ENCODE peak calls at places on chromosomes 2 and 18, in five cellular contexts. B is tibial artery, A is ovary, G is right lobe of liver, M is hepatocyte. V is an unnamed sample.

GRCh38 chr18:28176933-28177827 is at the start of gene CDH2:
- DNase-seq in B (no peak), A (peak; percentile 25), G (peak; percentile 83), M (peak; percentile 88), V (no peak)

GRCh38 chr2:177551989-177552413 is 159.4 kb downstream of the AGPS start:
- DNase-seq in B (no peak), A (peak; percentile 32), G (peak; percentile 58), M (peak; percentile 44), V (peak; percentile 54)

GRCh38 chr2:24926602-24927252 is 6.7 kb upstream of the ADCY3 start:
- DNase-seq in B (peak; percentile 84), A (peak; percentile 84), G (no peak), M (no peak), V (peak; percentile 39)

GRCh38 chr2:21404827-21405625 is 281.3 kb downstream of the TDRD15 start:
- DNase-seq in B (no peak), A (no peak), G (no peak), M (no peak), V (no peak)

GRCh38 chr2:10220516-10221391 is 82.0 kb upstream of the HPCAL1 start:
- DNase-seq in B (no peak), A (no peak), G (no peak), M (no peak), V (no peak)

GRCh38 chr2:149062531-149062930 is 24.0 kb downstream of the LYPD6B start:
- DNase-seq in B (no peak), A (no peak), G (no peak), M (no peak), V (no peak)

GRCh38 chr18:36365836-36366775 is 68.6 kb downstream of the FHOD3 start:
- DNase-seq in B (no peak), A (no peak), G (no peak), M (no peak), V (no peak)

GRCh38 chr2:206989306-206989705 is 50.0 kb downstream of the CPO start:
- DNase-seq in B (no peak), A (no peak), G (peak; percentile 36), M (peak; percentile 66), V (peak; percentile 21)

GRCh38 chr2:172639823-172640222 is 83.9 kb downstream of the PDK1 start:
- DNase-seq in B (no peak), A (no peak), G (no peak), M (no peak), V (no peak)

GRCh38 chr2:88680916-88681315 is 10.6 kb upstream of the RPIA start:
- DNase-seq in B (no peak), A (peak; percentile 28), G (no peak), M (no peak), V (no peak)

GRCh38 chr2:189821953-189822748 is 37.9 kb downstream of the PMS1 start:
- DNase-seq in B (no peak), A (no peak), G (no peak), M (peak; percentile 5), V (no peak)

GRCh38 chr18:26133652-26134051 is at the start of gene PSMA8:
- DNase-seq in B (no peak), A (peak; percentile 12), G (peak; percentile 37), M (peak; percentile 14), V (no peak)

GRCh38 chr2:133568172-133568571 is at the start of gene NCKAP5:
- DNase-seq in B (no peak), A (no peak), G (peak; percentile 43), M (peak; percentile 81), V (peak; percentile 79)

GRCh38 chr2:112020561-112020960 is 34.5 kb upstream of the TMEM87B start:
- DNase-seq in B (no peak), A (no peak), G (no peak), M (no peak), V (no peak)

GRCh38 chr18:37852464-37852863 is 286.9 kb upstream of the CELF4 start:
- DNase-seq in B (no peak), A (no peak), G (no peak), M (no peak), V (no peak)

GRCh38 chr2:234075521-234075915 is 25.0 kb downstream of the SPP2 start:
- DNase-seq in B (no peak), A (no peak), G (no peak), M (no peak), V (no peak)
- TF ChIP-seq CTCF in B (no peak), A (no peak), G (no peak), M (no peak), V (no peak)

DNA sequence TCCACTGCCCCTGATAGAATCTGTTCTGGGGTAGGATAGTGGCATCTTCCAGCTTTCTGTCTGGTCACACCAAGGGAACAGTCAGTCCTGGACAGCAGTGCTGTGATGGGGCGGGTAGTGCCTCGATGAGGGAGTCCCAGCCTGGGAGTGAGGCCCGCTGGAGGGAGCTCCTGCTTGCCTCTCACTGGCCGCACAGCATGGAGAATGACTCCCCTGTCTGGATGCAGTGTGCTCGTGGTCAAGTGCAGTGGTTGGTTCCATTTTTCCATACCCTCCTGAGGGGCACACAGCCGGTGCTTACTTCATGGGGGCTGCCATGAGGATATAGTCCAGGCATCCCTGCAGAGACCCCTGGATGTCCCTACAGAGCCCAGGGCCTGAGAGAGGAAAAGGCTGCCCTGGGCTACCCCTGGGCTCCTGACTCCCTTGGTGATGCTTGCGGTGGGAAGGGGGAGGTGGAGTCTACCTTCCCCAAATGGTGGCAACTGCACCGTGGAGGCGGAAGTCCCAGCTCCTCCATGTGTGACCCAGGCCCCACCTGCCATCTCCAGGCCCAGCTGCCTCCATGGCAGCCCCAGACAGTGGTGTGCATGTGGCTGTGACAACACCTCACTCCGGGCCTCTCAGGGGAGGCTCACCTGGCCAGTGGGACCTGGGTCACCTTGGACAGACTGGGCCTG is 212.5 kb downstream of the GLI2 start:
- DNase-seq in B (no peak), A (no peak), G (no peak), M (no peak), V (no peak)
- H3K36me3 ChIP-seq in B (no peaks in the 10 kb centered on the region), A (no peaks in the 10 kb centered on the region), G (no peaks in the 10 kb centered on the region), M (no peaks in the 10 kb centered on the region), V (no peaks in the 10 kb centered on the region)

DNA sequence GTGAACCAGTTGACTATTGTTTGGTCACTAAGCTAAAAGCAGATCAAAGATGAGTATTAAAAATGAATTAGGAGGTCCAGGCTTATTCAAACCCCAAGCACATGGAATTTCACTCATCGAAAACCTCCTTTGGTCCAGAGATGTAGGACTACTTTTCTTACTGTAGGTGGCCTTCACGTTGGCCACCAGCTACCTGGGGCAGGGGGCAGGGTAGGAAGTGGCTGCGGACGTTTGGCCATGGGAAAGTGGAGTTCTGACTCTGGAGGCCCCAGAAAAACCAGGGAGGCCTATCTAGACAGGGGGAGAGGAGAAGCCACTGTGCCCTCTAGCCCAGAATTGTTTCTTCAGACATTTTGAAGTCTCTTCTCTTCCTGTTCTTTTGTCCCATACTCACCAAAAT is 31.8 kb upstream of the CABLES1 start:
- DNase-seq in B (no peak), A (no peak), G (no peak), M (no peak), V (no peak)
- H3K27ac ChIP-seq in B (no peak overlapping the region), A (no peak overlapping the region), G (no peak overlapping the region), M (peak overlapping the region; percentile 91), V (no peak overlapping the region)

GRCh38 chr2:231706731-231707624 is 1.3 kb upstream of the PTMA start:
- DNase-seq in B (peak; percentile 98), A (peak; percentile 98), G (peak; percentile 97), M (peak; percentile 98), V (peak; percentile 99)

GRCh38 chr2:231708773-231709635 is 679 bp downstream of the PTMA start:
- DNase-seq in B (no peak), A (peak; percentile 62), G (peak; percentile 63), M (peak; percentile 66), V (peak; percentile 45)

GRCh38 chr2:231709636-231709980 is 1.3 kb downstream of the PTMA start:
- DNase-seq in B (peak; percentile 74), A (peak; percentile 47), G (peak; percentile 61), M (peak; percentile 61), V (peak; percentile 55)

GRCh38 chr2:231707625-231708049 is 688 bp upstream of the PTMA start:
- DNase-seq in B (no peak), A (peak; percentile 78), G (no peak), M (peak; percentile 70), V (peak; percentile 73)

GRCh38 chr2:231708050-231708772 is at the start of gene PTMA:
- DNase-seq in B (peak; percentile 99), A (peak; percentile 100), G (peak; percentile 100), M (peak; percentile 100), V (peak; percentile 99)
- TF ChIP-seq CTCF in B (no peak), A (peak; percentile 27), G (no peak), M (no peak), V (no peak)

GRCh38 chr2:73764945-73765344 is 15.0 kb downstream of the DUSP11 start:
- DNase-seq in B (no peak), A (no peak), G (no peak), M (no peak), V (no peak)

GRCh38 chr2:73759904-73760303 is 20.0 kb downstream of the DUSP11 start:
- DNase-seq in B (no peak), A (no peak), G (no peak), M (no peak), V (no peak)

GRCh38 chr2:73766349-73766748 is 13.6 kb downstream of the DUSP11 start:
- DNase-seq in B (no peak), A (no peak), G (no peak), M (no peak), V (no peak)

GRCh38 chr2:73759287-73759764 is 20.6 kb downstream of the DUSP11 start:
- DNase-seq in B (no peak), A (peak; percentile 60), G (no peak), M (no peak), V (no peak)

DNA sequence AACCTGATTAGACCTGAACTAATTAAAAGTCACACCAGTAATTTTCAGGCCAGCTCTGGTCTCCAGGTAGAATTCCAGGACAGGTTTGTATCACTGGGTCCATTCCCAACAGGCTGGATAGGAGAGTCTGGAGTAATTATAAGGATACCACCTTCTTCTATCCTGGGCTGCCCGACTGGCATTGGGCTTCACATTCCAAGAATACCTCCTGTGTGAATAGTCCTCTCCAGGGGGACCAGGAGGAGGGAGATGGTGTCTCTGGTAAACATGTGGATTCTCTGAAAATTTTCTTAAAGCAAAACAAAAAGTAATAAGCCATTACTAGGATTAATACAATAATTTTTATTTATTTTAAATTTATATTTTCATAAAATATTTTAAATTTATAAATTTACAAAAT is 17.3 kb downstream of the DUSP11 start:
- DNase-seq in B (no peak), A (no peak), G (no peak), M (no peak), V (no peak)
- H3K36me3 ChIP-seq in B (peaks cover 53% of the 10 kb centered on the region), A (no peaks in the 10 kb centered on the region), G (no peaks in the 10 kb centered on the region), M (no peaks in the 10 kb centered on the region), V (peaks cover 6% of the 10 kb centered on the region)

GRCh38 chr18:63131944-63132818 is 187.4 kb downstream of the BCL2 start:
- DNase-seq in B (no peak), A (no peak), G (no peak), M (no peak), V (no peak)
- H3K27ac ChIP-seq in B (peak overlapping the region; percentile 64), A (peak overlapping the region; percentile 47), G (peak overlapping the region; percentile 64), M (peak overlapping the region; percentile 13), V (peak overlapping the region; percentile 49)

GRCh38 chr2:143205106-143205764 is 76.0 kb downstream of the ARHGAP15 start:
- DNase-seq in B (no peak), A (no peak), G (no peak), M (peak; percentile 8), V (no peak)
- TF ChIP-seq CTCF in B (peak; percentile 36), A (no peak), G (peak; percentile 44), M (peak; percentile 45), V (peak; percentile 32)